ENCODE peak calls at places on chromosomes 12 and 14, in ten cellular contexts. R is prostate gland; L is mucosa of descending colon; N is SK-N-SH; Y is neural progenitor cell; Z is left lung; A is transverse colon; O is endothelial cell of umbilical vein; J is CD8-positive, alpha-beta T cell; K is heart left ventricle. B is an unnamed sample.

GRCh38 chr12:106251636-106252035 is 3.8 kb upstream of the CKAP4 start:
- DNase-seq in R (no peak), L (no peak), N (no peak), Y (peak; percentile 12), Z (no peak), A (no peak), O (no peak), J (no peak), K (no peak), B (peak; percentile 55)

GRCh38 chr12:59036973-59037807 is 116.9 kb upstream of the LRIG3 start:
- DNase-seq in R (no peak), L (no peak), N (no peak), Y (no peak), Z (no peak), A (no peak), O (peak; percentile 16), J (no peak), K (no peak), B (no peak)

GRCh38 chr12:15842106-15842505 is 40.1 kb upstream of the STRAP start:
- DNase-seq in R (no peak), L (no peak), N (no peak), Y (no peak), Z (no peak), A (no peak), O (no peak), J (no peak), K (no peak), B (no peak)

GRCh38 chr14:98244162-98244948 is 1027.6 kb downstream of the BCL11B start:
- DNase-seq in R (peak; percentile 48), L (no peak), N (no peak), Y (no peak), Z (no peak), A (peak; percentile 11), O (no peak), J (no peak), K (no peak), B (no peak)

GRCh38 chr12:115259968-115260806 is 576.2 kb upstream of the TBX3 start:
- DNase-seq in R (no peak), L (no peak), N (no peak), Y (no peak), Z (no peak), A (no peak), O (no peak), J (no peak), K (no peak), B (no peak)

GRCh38 chr12:67742461-67742860 is 93.9 kb downstream of the DYRK2 start:
- DNase-seq in R (no peak), L (no peak), N (no peak), Y (no peak), Z (no peak), A (no peak), O (no peak), J (no peak), K (no peak), B (no peak)

GRCh38 chr14:103542545-103543088 is 13.6 kb downstream of the TRMT61A start:
- DNase-seq in R (no peak), L (peak; percentile 75), N (peak; percentile 67), Y (peak; percentile 97), Z (no peak), A (peak; percentile 66), O (no peak), J (no peak), K (peak; percentile 83), B (peak; percentile 93)

GRCh38 chr14:92475037-92475436 is 38.5 kb upstream of the RIN3 start:
- DNase-seq in R (no peak), L (no peak), N (no peak), Y (no peak), Z (no peak), A (no peak), O (no peak), J (no peak), K (no peak), B (no peak)

GRCh38 chr12:6074979-6075585 is 49.4 kb downstream of the VWF start:
- DNase-seq in R (no peak), L (no peak), N (no peak), Y (peak; percentile 51), Z (peak; percentile 69), A (peak; percentile 36), O (peak; percentile 49), J (peak; percentile 20), K (peak; percentile 51), B (peak; percentile 67)

GRCh38 chr14:105324080-105324778 is 9.7 kb downstream of the PACS2 start:
- DNase-seq in R (no peak), L (peak; percentile 34), N (peak; percentile 28), Y (peak; percentile 55), Z (no peak), A (no peak), O (no peak), J (no peak), K (peak; percentile 84), B (peak; percentile 49)

GRCh38 chr12:55705802-55706402 is 1.8 kb downstream of the ITGA7 start:
- DNase-seq in R (no peak), L (no peak), N (no peak), Y (peak; percentile 54), Z (no peak), A (no peak), O (no peak), J (no peak), K (peak; percentile 61), B (peak; percentile 91)
- H3K4me1 ChIP-seq in R (no peaks in the 10 kb centered on the region), L (peaks cover 15% of the 10 kb centered on the region), N (peaks cover 11% of the 10 kb centered on the region), Y (peaks cover 29% of the 10 kb centered on the region), Z (peaks cover 22% of the 10 kb centered on the region), A (peaks cover 18% of the 10 kb centered on the region), O (no peaks in the 10 kb centered on the region), J (peaks cover 16% of the 10 kb centered on the region), K (peaks cover 56% of the 10 kb centered on the region), B (no peaks in the 10 kb centered on the region)

DNA sequence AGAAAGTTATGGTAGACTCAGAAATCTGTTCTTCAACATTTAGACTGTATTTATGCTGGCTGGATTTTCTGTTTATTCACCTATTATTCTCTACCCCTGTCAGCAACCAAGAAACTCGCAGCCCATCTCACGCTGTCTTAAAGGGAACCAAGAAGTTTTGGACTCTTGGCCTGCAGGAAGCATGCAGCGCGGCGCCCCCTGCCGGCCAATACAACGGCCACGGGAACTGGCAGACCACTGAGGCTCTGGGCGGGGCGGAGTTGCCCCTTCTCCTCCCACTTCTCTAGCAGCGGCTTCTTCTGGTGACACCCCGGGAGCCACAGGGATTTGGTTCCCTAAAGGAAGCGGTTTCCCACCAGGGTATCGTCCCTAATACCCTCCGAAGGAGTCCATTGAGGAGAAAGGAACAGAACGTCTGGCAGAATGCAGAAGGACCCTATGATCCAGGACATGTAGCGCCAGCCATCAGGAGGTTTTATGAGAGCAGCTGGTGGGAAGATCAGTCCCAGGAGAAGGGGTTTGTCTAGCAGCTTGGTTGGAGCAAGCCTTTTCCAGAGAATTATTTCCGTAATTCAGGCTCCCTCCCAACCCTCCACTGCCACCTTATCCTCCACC is 21.0 kb upstream of the RNASE2 start:
- DNase-seq in R (no peak), L (no peak), N (peak; percentile 27), Y (peak; percentile 83), Z (no peak), A (peak; percentile 8), O (peak; percentile 5), J (peak; percentile 12), K (peak; percentile 33), B (peak; percentile 94)
- TF ChIP-seq CTCF in R (no peak), L (no peak), N (peak; percentile 62), Y (peak; percentile 91), Z (peak; percentile 55), A (no peak), O (peak; percentile 65), J (peak; percentile 28), K (peak; percentile 48), B (peak; percentile 99)

DNA sequence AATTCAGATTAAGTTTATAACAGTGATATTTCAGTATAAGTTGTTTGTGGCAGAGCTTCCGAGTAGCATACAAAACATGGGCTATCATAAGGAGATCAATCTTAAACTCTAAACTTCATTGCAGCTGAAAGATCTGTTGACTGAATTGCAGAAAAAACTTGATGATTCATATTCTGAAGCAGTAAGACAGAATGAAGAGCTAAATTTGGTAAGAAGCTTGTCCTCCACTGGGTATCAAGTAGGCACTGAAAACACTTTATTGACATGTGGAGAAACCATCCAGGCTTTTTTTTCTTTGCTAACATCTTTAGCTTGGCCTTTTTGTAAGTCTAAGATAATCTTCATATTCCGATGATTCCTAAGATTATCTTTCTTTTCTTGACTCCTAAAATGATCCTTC is 93.0 kb downstream of the KTN1 start:
- DNase-seq in R (no peak), L (no peak), N (no peak), Y (no peak), Z (no peak), A (no peak), O (no peak), J (no peak), K (no peak), B (no peak)
- H3K36me3 ChIP-seq in R (peaks cover 3% of the 10 kb centered on the region), L (peaks cover 5% of the 10 kb centered on the region), N (peaks cover 71% of the 10 kb centered on the region), Y (peaks cover 28% of the 10 kb centered on the region), Z (peaks cover 70% of the 10 kb centered on the region), A (peaks cover 69% of the 10 kb centered on the region), O (peaks cover 10% of the 10 kb centered on the region), J (peaks cover 27% of the 10 kb centered on the region), K (peaks cover 59% of the 10 kb centered on the region), B (peaks cover 89% of the 10 kb centered on the region)

GRCh38 chr14:61391119-61391518 is 69.7 kb downstream of the PRKCH start:
- DNase-seq in R (no peak), L (no peak), N (no peak), Y (no peak), Z (no peak), A (no peak), O (peak; percentile 10), J (no peak), K (no peak), B (no peak)

GRCh38 chr14:61387076-61387475 is 65.7 kb downstream of the PRKCH start:
- DNase-seq in R (no peak), L (no peak), N (no peak), Y (no peak), Z (no peak), A (no peak), O (no peak), J (no peak), K (no peak), B (no peak)

GRCh38 chr14:61386173-61386772 is 64.9 kb downstream of the PRKCH start:
- DNase-seq in R (no peak), L (no peak), N (no peak), Y (no peak), Z (no peak), A (no peak), O (no peak), J (no peak), K (no peak), B (no peak)

GRCh38 chr14:61388976-61389576 is 67.7 kb downstream of the PRKCH start:
- DNase-seq in R (no peak), L (no peak), N (no peak), Y (no peak), Z (no peak), A (no peak), O (peak; percentile 28), J (peak; percentile 26), K (no peak), B (no peak)

DNA sequence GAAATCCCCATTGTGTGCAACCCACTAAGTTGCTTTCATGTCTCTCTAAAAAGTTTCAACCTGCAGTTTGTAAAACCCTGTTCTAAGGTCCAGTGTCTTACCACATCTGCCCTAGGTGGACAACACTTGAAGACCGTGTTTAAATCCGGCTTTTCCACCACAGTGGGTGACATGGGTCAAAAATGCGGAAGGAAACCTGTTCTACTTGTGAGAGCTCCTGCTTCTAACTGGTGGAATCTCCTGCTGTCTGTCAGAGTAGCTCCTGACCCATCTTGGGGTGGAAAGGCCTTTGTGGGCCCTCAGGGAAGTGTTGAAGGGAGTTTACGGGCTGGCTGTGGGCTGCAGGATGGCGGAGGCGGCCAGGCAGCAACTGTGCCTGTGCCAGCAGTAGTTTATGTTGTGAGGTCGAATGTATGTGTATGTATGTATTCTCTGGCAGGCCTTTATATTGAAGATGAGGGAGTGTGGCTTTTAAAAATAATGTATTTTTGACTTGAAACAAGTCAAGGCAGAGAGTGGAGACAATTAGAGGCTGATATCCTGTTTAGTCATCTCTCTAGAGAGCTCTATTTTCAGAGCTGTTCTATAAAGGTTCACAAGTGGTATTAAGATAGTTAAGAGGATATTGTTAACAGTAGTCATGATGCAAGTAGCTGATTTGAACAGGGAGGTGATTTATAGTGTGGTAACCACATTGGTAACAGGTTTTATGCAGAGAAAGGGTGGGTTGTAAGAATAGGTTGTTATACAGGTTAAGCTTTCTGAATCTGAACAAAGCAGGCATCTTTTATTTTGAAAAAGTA is 67.0 kb downstream of the PRKCH start:
- DNase-seq in R (no peak), L (no peak), N (no peak), Y (no peak), Z (no peak), A (no peak), O (peak; percentile 69), J (no peak), K (no peak), B (no peak)
- H3K4me1 ChIP-seq in R (no peaks in the 10 kb centered on the region), L (no peaks in the 10 kb centered on the region), N (no peaks in the 10 kb centered on the region), Y (peaks cover 19% of the 10 kb centered on the region), Z (peaks cover 55% of the 10 kb centered on the region), A (no peaks in the 10 kb centered on the region), O (peaks cover 29% of the 10 kb centered on the region), J (peaks cover 98% of the 10 kb centered on the region), K (peaks cover 60% of the 10 kb centered on the region), B (no peaks in the 10 kb centered on the region)